ENCODE peak calls at places on chromosomes 16 and 17, in five cellular contexts. A, W, T, D and F are unnamed samples.

GRCh38 chr16:30367349-30368009 is 2.8 kb downstream of the TBC1D10B start:
- DNase-seq in W (no peak), T (no peak), A (no peak), D (no peak), F (no peak)

GRCh38 chr16:71676236-71676635 is 48.3 kb downstream of the PHLPP2 start:
- DNase-seq in T (no peak), W (no peak), D (no peak), A (no peak), F (no peak)

GRCh38 chr17:9356488-9356911 is 219.1 kb downstream of the STX8 start:
- DNase-seq in T (no peak), A (no peak), D (no peak), W (no peak), F (no peak)

GRCh38 chr16:30740364-30741251 is 7.6 kb upstream of the PHKG2 start:
- DNase-seq in A (no peak), W (no peak), T (no peak), D (no peak), F (no peak)

GRCh38 chr16:89910717-89911354 is 7.8 kb upstream of the MC1R start:
- DNase-seq in A (no peak), W (no peak), T (no peak), D (no peak), F (no peak)

GRCh38 chr17:47810200-47810821 is 11.3 kb downstream of the OSBPL7 start:
- DNase-seq in T (no peak), D (no peak), A (no peak), W (no peak), F (no peak)

GRCh38 chr17:80939151-80940145 is 52.2 kb upstream of the CHMP6 start:
- DNase-seq in A (no peak), T (no peak), D (no peak), W (no peak), F (no peak)

GRCh38 chr17:58577696-58578095 is 63.3 kb upstream of the MTMR4 start:
- DNase-seq in W (no peak), A (peak), T (peak), D (peak), F (peak)

GRCh38 chr17:51059781-51060180 is 60.9 kb downstream of the SPAG9 start:
- DNase-seq in D (no peak), W (no peak), T (no peak), A (no peak), F (no peak)

GRCh38 chr16:3832669-3833068 is 47.8 kb downstream of the CREBBP start:
- DNase-seq in W (no peak), T (no peak), D (no peak), A (no peak), F (no peak)

GRCh38 chr17:32161506-32162365 is 19.4 kb downstream of the RHOT1 start:
- DNase-seq in T (no peak), D (no peak), W (no peak), A (no peak), F (no peak)

GRCh38 chr16:88764913-88765349 is 20.1 kb downstream of the PIEZO1 start:
- DNase-seq in T (no peak), A (no peak), D (no peak), W (no peak), F (no peak)

GRCh38 chr17:38674013-38674748 is 576 bp downstream of the EPOP start:
- DNase-seq in W (no peak), T (peak), D (no peak), A (no peak), F (peak)

GRCh38 chr17:9158545-9159452 is 137.5 kb downstream of the NTN1 start:
- DNase-seq in W (no peak), T (no peak), A (no peak), D (no peak), F (no peak)

GRCh38 chr17:45143767-45144198 is 4.5 kb upstream of the HEXIM1 start:
- DNase-seq in A (no peak), D (no peak), W (no peak), T (peak), F (peak)

GRCh38 chr17:79619636-79620206 is 8.9 kb upstream of the RBFOX3 start:
- DNase-seq in D (no peak), A (no peak), T (no peak), W (no peak), F (no peak)

GRCh38 chr16:87207509-87207908 is 109.7 kb downstream of the C16orf95 start:
- DNase-seq in A (no peak), W (no peak), D (no peak), T (no peak), F (no peak)

GRCh38 chr16:88591577-88592021 is 21.4 kb downstream of the ZC3H18 start:
- DNase-seq in W (no peak), T (no peak), D (no peak), A (peak), F (no peak)